ENCODE peak calls at places on chromosomes 3 and 15, in seven cellular contexts. One of them, this sample, is unnamed.

GRCh38 chr3:190709351-190709773 is 153.1 kb downstream of the GMNC start:
- DNase-seq in astrocyte of the spinal cord: peak
- DNase-seq in NB4: no peak
- DNase-seq in Right ventricle myocardium superior: no peak
- DNase-seq in stimulated activated CD4-positive, alpha-beta T cell treated with anti-CD3 and anti-CD28 coated beads, TNF-alpha, amount 100 ng/mL, for 4 hours: no peak
- DNase-seq in activated T-cell treated with anti-CD3 and anti-CD28 coated beads for 48 hours: no peak
- DNase-seq in glutamatergic neuron: no peak
- DNase-seq in this sample: no peak

GRCh38 chr3:6099458-6100137 is 761.3 kb upstream of the GRM7 start:
- DNase-seq in astrocyte of the spinal cord: no peak
- DNase-seq in NB4: no peak
- DNase-seq in Right ventricle myocardium superior: peak
- DNase-seq in stimulated activated CD4-positive, alpha-beta T cell treated with anti-CD3 and anti-CD28 coated beads, TNF-alpha, amount 100 ng/mL, for 4 hours: no peak
- DNase-seq in activated T-cell treated with anti-CD3 and anti-CD28 coated beads for 48 hours: no peak
- DNase-seq in glutamatergic neuron: no peak
- DNase-seq in this sample: no peak

GRCh38 chr15:101447168-101447533 is 42.4 kb downstream of the PCSK6 start:
- DNase-seq in astrocyte of the spinal cord: no peak
- DNase-seq in NB4: no peak
- DNase-seq in Right ventricle myocardium superior: no peak
- DNase-seq in stimulated activated CD4-positive, alpha-beta T cell treated with anti-CD3 and anti-CD28 coated beads, TNF-alpha, amount 100 ng/mL, for 4 hours: no peak
- DNase-seq in activated T-cell treated with anti-CD3 and anti-CD28 coated beads for 48 hours: no peak
- DNase-seq in glutamatergic neuron: no peak
- DNase-seq in this sample: no peak

GRCh38 chr3:1908651-1909445 is 189.8 kb upstream of the CNTN4 start:
- DNase-seq in astrocyte of the spinal cord: no peak
- DNase-seq in NB4: no peak
- DNase-seq in Right ventricle myocardium superior: no peak
- DNase-seq in stimulated activated CD4-positive, alpha-beta T cell treated with anti-CD3 and anti-CD28 coated beads, TNF-alpha, amount 100 ng/mL, for 4 hours: no peak
- DNase-seq in activated T-cell treated with anti-CD3 and anti-CD28 coated beads for 48 hours: no peak
- DNase-seq in glutamatergic neuron: no peak
- DNase-seq in this sample: no peak

GRCh38 chr3:194174980-194175379 is 39.0 kb downstream of the HES1 start:
- DNase-seq in astrocyte of the spinal cord: no peak
- DNase-seq in NB4: no peak
- DNase-seq in Right ventricle myocardium superior: no peak
- DNase-seq in stimulated activated CD4-positive, alpha-beta T cell treated with anti-CD3 and anti-CD28 coated beads, TNF-alpha, amount 100 ng/mL, for 4 hours: no peak
- DNase-seq in activated T-cell treated with anti-CD3 and anti-CD28 coated beads for 48 hours: no peak
- DNase-seq in glutamatergic neuron: no peak
- DNase-seq in this sample: no peak

GRCh38 chr3:185381321-185381720 is 18.4 kb downstream of the MAP3K13 start:
- DNase-seq in astrocyte of the spinal cord: no peak
- DNase-seq in NB4: no peak
- DNase-seq in Right ventricle myocardium superior: no peak
- DNase-seq in stimulated activated CD4-positive, alpha-beta T cell treated with anti-CD3 and anti-CD28 coated beads, TNF-alpha, amount 100 ng/mL, for 4 hours: no peak
- DNase-seq in activated T-cell treated with anti-CD3 and anti-CD28 coated beads for 48 hours: no peak
- DNase-seq in glutamatergic neuron: no peak
- DNase-seq in this sample: no peak

GRCh38 chr3:40691598-40691905 is 166.8 kb downstream of the ZNF621 start:
- DNase-seq in astrocyte of the spinal cord: no peak
- DNase-seq in NB4: no peak
- DNase-seq in Right ventricle myocardium superior: no peak
- DNase-seq in stimulated activated CD4-positive, alpha-beta T cell treated with anti-CD3 and anti-CD28 coated beads, TNF-alpha, amount 100 ng/mL, for 4 hours: no peak
- DNase-seq in activated T-cell treated with anti-CD3 and anti-CD28 coated beads for 48 hours: no peak
- DNase-seq in glutamatergic neuron: no peak
- DNase-seq in this sample: no peak

GRCh38 chr15:55535436-55535835 is 27.4 kb upstream of the DNAAF4 start:
- DNase-seq in astrocyte of the spinal cord: no peak
- DNase-seq in NB4: no peak
- DNase-seq in Right ventricle myocardium superior: no peak
- DNase-seq in stimulated activated CD4-positive, alpha-beta T cell treated with anti-CD3 and anti-CD28 coated beads, TNF-alpha, amount 100 ng/mL, for 4 hours: no peak
- DNase-seq in activated T-cell treated with anti-CD3 and anti-CD28 coated beads for 48 hours: no peak
- DNase-seq in glutamatergic neuron: no peak
- DNase-seq in this sample: no peak

GRCh38 chr3:58962816-58963215 is 87.0 kb downstream of the CFAP20DC start:
- DNase-seq in astrocyte of the spinal cord: peak
- DNase-seq in NB4: no peak
- DNase-seq in Right ventricle myocardium superior: no peak
- DNase-seq in stimulated activated CD4-positive, alpha-beta T cell treated with anti-CD3 and anti-CD28 coated beads, TNF-alpha, amount 100 ng/mL, for 4 hours: no peak
- DNase-seq in activated T-cell treated with anti-CD3 and anti-CD28 coated beads for 48 hours: no peak
- DNase-seq in glutamatergic neuron: no peak
- DNase-seq in this sample: no peak

GRCh38 chr3:176439729-176440128 is 757.6 kb downstream of the TBL1XR1 start:
- DNase-seq in astrocyte of the spinal cord: no peak
- DNase-seq in NB4: no peak
- DNase-seq in Right ventricle myocardium superior: no peak
- DNase-seq in stimulated activated CD4-positive, alpha-beta T cell treated with anti-CD3 and anti-CD28 coated beads, TNF-alpha, amount 100 ng/mL, for 4 hours: no peak
- DNase-seq in activated T-cell treated with anti-CD3 and anti-CD28 coated beads for 48 hours: no peak
- DNase-seq in glutamatergic neuron: no peak
- DNase-seq in this sample: no peak

GRCh38 chr3:111610189-111610588 is 15.0 kb upstream of the ZBED2 start:
- DNase-seq in astrocyte of the spinal cord: no peak
- DNase-seq in NB4: no peak
- DNase-seq in Right ventricle myocardium superior: no peak
- DNase-seq in stimulated activated CD4-positive, alpha-beta T cell treated with anti-CD3 and anti-CD28 coated beads, TNF-alpha, amount 100 ng/mL, for 4 hours: peak
- DNase-seq in activated T-cell treated with anti-CD3 and anti-CD28 coated beads for 48 hours: no peak
- DNase-seq in glutamatergic neuron: no peak
- DNase-seq in this sample: no peak

GRCh38 chr15:81049835-81050234 is 49.1 kb downstream of the TLNRD1 start:
- DNase-seq in astrocyte of the spinal cord: no peak
- DNase-seq in NB4: no peak
- DNase-seq in Right ventricle myocardium superior: no peak
- DNase-seq in stimulated activated CD4-positive, alpha-beta T cell treated with anti-CD3 and anti-CD28 coated beads, TNF-alpha, amount 100 ng/mL, for 4 hours: no peak
- DNase-seq in activated T-cell treated with anti-CD3 and anti-CD28 coated beads for 48 hours: no peak
- DNase-seq in glutamatergic neuron: peak
- DNase-seq in this sample: no peak

GRCh38 chr15:68389041-68389930 is 42.7 kb downstream of the ITGA11 start:
- DNase-seq in astrocyte of the spinal cord: no peak
- DNase-seq in NB4: peak
- DNase-seq in Right ventricle myocardium superior: no peak
- DNase-seq in stimulated activated CD4-positive, alpha-beta T cell treated with anti-CD3 and anti-CD28 coated beads, TNF-alpha, amount 100 ng/mL, for 4 hours: no peak
- DNase-seq in activated T-cell treated with anti-CD3 and anti-CD28 coated beads for 48 hours: no peak
- DNase-seq in glutamatergic neuron: no peak
- DNase-seq in this sample: no peak

GRCh38 chr3:39146083-39146501 is 7.3 kb downstream of the CSRNP1 start:
- DNase-seq in astrocyte of the spinal cord: no peak
- DNase-seq in NB4: no peak
- DNase-seq in Right ventricle myocardium superior: peak
- DNase-seq in stimulated activated CD4-positive, alpha-beta T cell treated with anti-CD3 and anti-CD28 coated beads, TNF-alpha, amount 100 ng/mL, for 4 hours: no peak
- DNase-seq in activated T-cell treated with anti-CD3 and anti-CD28 coated beads for 48 hours: no peak
- DNase-seq in glutamatergic neuron: peak
- DNase-seq in this sample: no peak

GRCh38 chr15:81152339-81152738 is 18.3 kb downstream of the CFAP161 start:
- DNase-seq in astrocyte of the spinal cord: no peak
- DNase-seq in NB4: no peak
- DNase-seq in Right ventricle myocardium superior: no peak
- DNase-seq in stimulated activated CD4-positive, alpha-beta T cell treated with anti-CD3 and anti-CD28 coated beads, TNF-alpha, amount 100 ng/mL, for 4 hours: no peak
- DNase-seq in activated T-cell treated with anti-CD3 and anti-CD28 coated beads for 48 hours: no peak
- DNase-seq in glutamatergic neuron: no peak
- DNase-seq in this sample: no peak

GRCh38 chr3:196340466-196340865 is 2.3 kb upstream of the TM4SF19 start:
- DNase-seq in astrocyte of the spinal cord: no peak
- DNase-seq in NB4: no peak
- DNase-seq in Right ventricle myocardium superior: no peak
- DNase-seq in stimulated activated CD4-positive, alpha-beta T cell treated with anti-CD3 and anti-CD28 coated beads, TNF-alpha, amount 100 ng/mL, for 4 hours: no peak
- DNase-seq in activated T-cell treated with anti-CD3 and anti-CD28 coated beads for 48 hours: no peak
- DNase-seq in glutamatergic neuron: no peak
- DNase-seq in this sample: peak

GRCh38 chr3:114624676-114625181 is 330.9 kb downstream of the TIGIT start:
- DNase-seq in astrocyte of the spinal cord: peak
- DNase-seq in NB4: peak
- DNase-seq in Right ventricle myocardium superior: peak
- DNase-seq in stimulated activated CD4-positive, alpha-beta T cell treated with anti-CD3 and anti-CD28 coated beads, TNF-alpha, amount 100 ng/mL, for 4 hours: no peak
- DNase-seq in activated T-cell treated with anti-CD3 and anti-CD28 coated beads for 48 hours: no peak
- DNase-seq in glutamatergic neuron: peak
- DNase-seq in this sample: no peak

GRCh38 chr3:3189102-3189727 is 9.7 kb upstream of the CRBN start:
- DNase-seq in astrocyte of the spinal cord: no peak
- DNase-seq in NB4: no peak
- DNase-seq in Right ventricle myocardium superior: no peak
- DNase-seq in stimulated activated CD4-positive, alpha-beta T cell treated with anti-CD3 and anti-CD28 coated beads, TNF-alpha, amount 100 ng/mL, for 4 hours: no peak
- DNase-seq in activated T-cell treated with anti-CD3 and anti-CD28 coated beads for 48 hours: no peak
- DNase-seq in glutamatergic neuron: no peak
- DNase-seq in this sample: no peak

This sample was measured in GM13977.